ENCODE peak calls at places on chromosomes 11 and 22, in five cellular contexts. T is pancreas, N is neuronal stem cell, C is IMR-90, U is prostate gland. X is an unnamed sample.

GRCh38 chr11:122085264-122085663 is 30.8 kb downstream of the BLID start:
- DNase-seq in U (no peak), C (peak; percentile 95), N (no peak), T (no peak), X (no peak)

GRCh38 chr11:35178862-35179261 is 39.9 kb downstream of the CD44 start:
- DNase-seq in C (peak; percentile 35), T (no peak), N (no peak), U (no peak), X (no peak)

GRCh38 chr22:23530106-23530505 is 50.0 kb downstream of the IGLL1 start:
- DNase-seq in C (no peak), N (no peak), T (no peak), U (no peak), X (no peak)

GRCh38 chr11:56089697-56090096 is 3.4 kb upstream of the OR8I2 start:
- DNase-seq in C (no peak), T (no peak), N (no peak), U (no peak), X (no peak)

GRCh38 chr22:22583030-22583429 is 24.0 kb upstream of the PRAME start:
- DNase-seq in C (no peak), U (no peak), T (no peak), N (no peak), X (no peak)

GRCh38 chr22:37581534-37581933 is 1.6 kb upstream of the LGALS2 start:
- DNase-seq in C (no peak), U (peak; percentile 43), N (no peak), T (peak; percentile 83), X (peak; percentile 62)

GRCh38 chr22:20526628-20527355 is 19.4 kb downstream of the MED15 start:
- DNase-seq in T (no peak), N (no peak), U (no peak), C (peak; percentile 91), X (no peak)

GRCh38 chr11:27401280-27401679 is 38.3 kb upstream of the CCDC34 start:
- DNase-seq in T (no peak), N (no peak), C (no peak), U (no peak), X (no peak)

GRCh38 chr11:81255905-81256304 is 1477.8 kb downstream of the FAM181B start:
- DNase-seq in N (no peak), T (no peak), U (no peak), C (no peak), X (no peak)

GRCh38 chr11:114914231-114915005 is 236.1 kb downstream of the NXPE2 start:
- DNase-seq in U (no peak), N (no peak), T (no peak), C (no peak), X (no peak)

GRCh38 chr11:130371004-130371590 is 56.4 kb upstream of the ZBTB44 start:
- DNase-seq in C (no peak), T (no peak), U (no peak), N (no peak), X (no peak)

GRCh38 chr22:37486224-37486845 is at the start of gene MFNG:
- DNase-seq in U (peak; percentile 24), N (peak; percentile 62), C (peak; percentile 6), T (peak; percentile 59), X (peak; percentile 71)

GRCh38 chr11:101453682-101454081 is 130.1 kb downstream of the TRPC6 start:
- DNase-seq in N (no peak), U (no peak), T (no peak), C (peak; percentile 73), X (no peak)

GRCh38 chr11:102413497-102413896 is 39.1 kb downstream of the TMEM123 start:
- DNase-seq in C (no peak), N (no peak), T (no peak), U (no peak), X (no peak)

GRCh38 chr22:42296381-42296853 is 26.0 kb upstream of the TCF20 start:
- DNase-seq in U (no peak), N (no peak), T (peak; percentile 28), C (no peak), X (no peak)

GRCh38 chr11:75635009-75635909 is 33.6 kb downstream of the MAP6 start:
- DNase-seq in C (peak; percentile 72), N (no peak), T (no peak), U (no peak), X (no peak)

GRCh38 chr11:64827451-64827839 is 17.0 kb downstream of the CDC42BPG start:
- DNase-seq in U (no peak), C (no peak), N (no peak), T (no peak), X (no peak)

GRCh38 chr11:13098067-13098466 is 89.0 kb downstream of the RASSF10 start:
- DNase-seq in U (peak; percentile 58), N (no peak), T (no peak), C (no peak), X (no peak)

GRCh38 chr11:62340269-62340901 is 3.1 kb downstream of the ASRGL1 start:
- DNase-seq in U (peak; percentile 61), N (peak; percentile 18), C (peak; percentile 45), T (peak; percentile 54), X (peak; percentile 38)

GRCh38 chr11:123360267-123360936 is 69.7 kb upstream of the GRAMD1B start:
- DNase-seq in U (no peak), C (no peak), N (no peak), T (no peak), X (no peak)

GRCh38 chr11:110160016-110160415 is 66.8 kb downstream of the ZC3H12C start:
- DNase-seq in N (no peak), U (no peak), C (peak; percentile 79), T (no peak), X (no peak)

GRCh38 chr22:37571258-37571991 is 8.5 kb downstream of the LGALS2 start:
- DNase-seq in U (no peak), N (no peak), T (peak; percentile 64), C (peak; percentile 26), X (no peak)

GRCh38 chr11:95487391-95487790 is 256.4 kb upstream of the SESN3 start:
- DNase-seq in T (no peak), N (no peak), U (no peak), C (no peak), X (no peak)

GRCh38 chr22:46454910-46455269 is 82.5 kb downstream of the CELSR1 start:
- DNase-seq in T (no peak), N (no peak), C (peak; percentile 10), U (no peak), X (no peak)

GRCh38 chr22:25666308-25666707 is 75.7 kb upstream of the MYO18B start:
- DNase-seq in U (no peak), T (peak; percentile 31), C (no peak), N (no peak), X (peak; percentile 58)

GRCh38 chr11:19244621-19245020 is 3.9 kb upstream of the E2F8 start:
- DNase-seq in C (no peak), N (no peak), T (no peak), U (no peak), X (no peak)

DNA sequence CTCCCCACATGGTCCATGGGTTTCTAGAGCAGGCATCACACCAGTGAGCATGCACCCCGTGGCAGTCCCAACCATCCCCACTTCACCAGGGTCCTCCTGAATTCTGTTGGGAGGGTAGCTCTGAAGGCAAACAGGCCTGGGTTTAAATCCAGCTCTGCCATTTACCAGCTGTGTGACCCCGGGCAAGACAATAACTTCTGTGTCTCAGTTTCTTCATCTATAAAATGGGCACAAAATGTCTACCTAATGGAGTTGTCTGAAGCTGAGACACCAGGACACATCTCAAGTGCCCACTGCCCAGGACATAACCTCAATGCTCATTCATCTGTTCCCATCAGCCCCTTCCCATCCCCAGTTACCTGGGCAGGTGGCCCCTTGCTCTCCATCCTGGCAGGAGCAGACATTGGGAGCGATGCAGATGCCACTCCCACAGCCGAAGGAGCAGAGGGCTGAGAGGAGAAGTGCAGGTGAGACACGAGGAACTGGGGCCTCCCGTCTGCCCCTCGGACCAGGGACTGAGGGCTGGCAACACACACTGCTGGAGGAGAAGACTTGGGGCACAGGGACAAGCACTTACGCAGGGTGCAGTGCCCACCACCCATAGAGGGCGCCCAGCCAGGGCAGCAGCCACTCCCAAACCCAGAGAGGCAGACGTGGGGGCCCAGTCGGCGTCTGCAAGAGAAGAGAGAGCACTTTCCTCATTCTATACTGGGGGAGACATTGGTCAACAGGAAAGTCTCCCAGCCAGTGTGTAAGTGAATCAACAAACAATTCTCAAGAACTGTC is 4.0 kb downstream of the VWCE start:
- DNase-seq in U (no peak), N (no peak), T (no peak), C (no peak), X (no peak)
- H3K4me1 ChIP-seq in U (peaks cover 5% of the 10 kb centered on the region), N (peaks cover 12% of the 10 kb centered on the region), T (peaks cover 4% of the 10 kb centered on the region), C (peaks cover 7% of the 10 kb centered on the region), X (peaks cover 17% of the 10 kb centered on the region)

GRCh38 chr11:73218830-73219215 is 742 bp downstream of the P2RY2 start:
- DNase-seq in N (no peak), T (no peak), U (no peak), C (no peak), X (no peak)
- H3K4me3 ChIP-seq in N (peak overlapping the region; percentile 83), T (peak overlapping the region; percentile 44), U (peak overlapping the region; percentile 36), C (no peak overlapping the region), X (peak overlapping the region; percentile 38)

DNA sequence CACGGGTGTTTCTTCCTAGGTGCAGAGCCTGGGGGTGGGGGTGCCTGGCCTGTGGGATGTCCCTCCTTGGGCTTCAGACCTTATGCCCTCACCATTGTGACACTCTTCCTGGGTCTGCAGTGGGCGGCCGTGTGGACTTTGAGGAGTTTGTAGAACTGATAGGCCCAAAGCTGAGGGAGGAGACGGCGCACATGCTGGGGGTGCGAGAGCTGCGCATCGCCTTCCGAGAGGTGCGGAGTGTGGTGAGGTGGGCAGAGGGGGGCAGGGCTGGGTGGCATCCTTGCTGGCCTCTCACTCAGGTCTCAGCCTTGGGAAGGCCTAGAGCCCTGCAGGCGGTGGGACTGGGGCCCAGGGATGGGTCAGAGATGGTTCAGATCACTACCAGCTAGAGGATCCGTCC is 2.3 kb downstream of the CABP4 start:
- DNase-seq in U (no peak), C (no peak), T (no peak), N (no peak), X (no peak)
- H3K27ac ChIP-seq in U (no peak overlapping the region), C (no peak overlapping the region), T (no peak overlapping the region), N (no peak overlapping the region), X (no peak overlapping the region)

GRCh38 chr11:46697303-46697702 is 3.1 kb downstream of the ARHGAP1 start:
- DNase-seq in T (no peak), C (no peak), U (no peak), N (no peak), X (no peak)
- H3K4me1 ChIP-seq in T (peaks cover 5% of the 10 kb centered on the region), C (peaks cover 13% of the 10 kb centered on the region), U (no peaks in the 10 kb centered on the region), N (peaks cover 3% of the 10 kb centered on the region), X (peaks cover 4% of the 10 kb centered on the region)

GRCh38 chr22:39558950-39559349 is 11.6 kb upstream of the CACNA1I start:
- DNase-seq in T (no peak), N (no peak), C (no peak), U (no peak), X (no peak)

GRCh38 chr22:39556970-39557811 is 13.4 kb upstream of the CACNA1I start:
- DNase-seq in T (no peak), C (peak; percentile 7), N (no peak), U (no peak), X (no peak)

GRCh38 chr22:39559456-39560105 is 11.0 kb upstream of the CACNA1I start:
- DNase-seq in U (no peak), N (no peak), C (no peak), T (no peak), X (no peak)

GRCh38 chr22:39560127-39560526 is 10.4 kb upstream of the CACNA1I start:
- DNase-seq in N (no peak), U (no peak), C (no peak), T (no peak), X (no peak)

DNA sequence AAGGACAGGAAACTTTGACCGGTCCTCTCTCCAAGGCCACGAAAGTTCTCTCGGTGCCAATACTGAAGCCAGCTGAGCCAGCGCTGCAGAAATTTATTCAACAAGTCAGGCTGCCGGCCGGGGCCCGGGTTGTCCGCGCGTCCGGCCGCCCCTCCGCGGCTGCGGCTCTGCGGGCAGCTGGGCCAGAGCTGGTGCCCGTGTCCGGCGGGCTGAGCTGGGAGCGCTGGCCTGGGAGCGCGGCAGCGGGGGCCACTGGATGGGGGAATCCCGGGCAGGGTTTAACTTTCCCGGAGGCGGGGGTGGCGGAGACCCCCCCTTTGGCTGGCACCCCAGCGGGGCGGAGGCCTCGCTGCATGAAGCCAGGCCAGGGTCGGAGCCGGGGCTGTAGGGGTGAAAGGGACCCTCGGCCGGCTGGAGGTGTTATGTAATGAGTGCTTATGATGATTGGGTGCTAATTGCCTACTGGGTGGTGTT is 12.3 kb upstream of the CACNA1I start:
- DNase-seq in U (no peak), C (no peak), N (no peak), T (no peak), X (no peak)
- H3K4me3 ChIP-seq in U (peak overlapping the region; percentile 22), C (no peak overlapping the region), N (no peak overlapping the region), T (no peak overlapping the region), X (no peak overlapping the region)